ENCODE peak calls at places on chromosome 4, in six cellular contexts. G is brain microvascular endothelial cell; Q is hepatocyte; A is naive thymus-derived CD4-positive, alpha-beta T cell; K is lung; C is endodermal cell. T is an unnamed sample.

GRCh38 chr4:153014460-153014859 is 78.3 kb downstream of the FHDC1 start:
- DNase-seq in G (peak), Q (no peak), A (no peak), K (no peak), C (no peak), T (no peak)

GRCh38 chr4:82780398-82781231 is 18.0 kb downstream of the SCD5 start:
- DNase-seq in G (peak), Q (peak), A (no peak), K (peak), C (peak), T (no peak)

GRCh38 chr4:97558204-97558804 is 585.0 kb downstream of the STPG2 start:
- DNase-seq in G (no peak), Q (no peak), A (no peak), K (no peak), C (peak), T (no peak)

GRCh38 chr4:185928761-185929455 is 116.9 kb upstream of the SORBS2 start:
- DNase-seq in G (no peak), Q (no peak), A (no peak), K (no peak), C (no peak), T (no peak)

GRCh38 chr4:54255881-54256280 is 26.8 kb downstream of the PDGFRA start:
- DNase-seq in G (no peak), Q (no peak), A (no peak), K (no peak), C (no peak), T (no peak)

GRCh38 chr4:58061967-58062366 is 951.8 kb upstream of the IGFBP7 start:
- DNase-seq in G (no peak), Q (no peak), A (no peak), K (no peak), C (no peak), T (no peak)

GRCh38 chr4:114384629-114385028 is 214.0 kb upstream of the UGT8 start:
- DNase-seq in G (peak), Q (peak), A (no peak), K (no peak), C (no peak), T (no peak)

GRCh38 chr4:169147217-169147616 is 123.5 kb downstream of the SH3RF1 start:
- DNase-seq in G (no peak), Q (no peak), A (no peak), K (no peak), C (no peak), T (peak)

GRCh38 chr4:10115657-10116624 is 658 bp downstream of the WDR1 start:
- DNase-seq in G (no peak), Q (peak), A (peak), K (peak), C (peak), T (peak)

DNA sequence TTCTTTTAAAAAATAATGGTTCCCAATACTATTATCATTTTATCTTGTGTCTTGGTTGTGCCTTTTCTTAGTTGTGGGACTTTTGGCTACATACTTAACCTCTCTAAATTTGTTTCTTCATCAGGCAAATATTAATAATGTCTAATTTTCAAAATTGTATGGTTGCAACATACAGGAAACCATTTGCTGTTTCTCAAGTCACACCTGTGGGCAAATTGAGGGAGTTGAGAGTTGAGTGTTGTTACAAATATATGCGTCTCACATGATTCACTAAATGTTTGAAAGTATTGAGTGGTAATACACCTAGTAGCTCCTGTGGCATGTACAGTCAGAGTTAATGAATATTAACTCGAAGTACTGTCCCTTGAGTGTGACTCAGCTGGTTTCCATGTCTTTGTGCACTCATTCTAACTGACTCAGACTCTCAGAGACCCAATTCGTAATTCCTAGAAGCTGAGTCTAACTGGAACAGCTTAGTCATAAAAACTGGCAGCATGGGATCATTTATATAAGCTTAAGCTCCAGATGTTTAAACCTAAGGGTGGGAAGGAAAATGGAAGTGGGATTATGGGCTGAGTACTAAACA is 802.4 kb downstream of the TRIML1 start:
- DNase-seq in G (peak), Q (peak), A (no peak), K (no peak), C (no peak), T (peak)
- H3K27ac ChIP-seq in G (peak), Q (no peak), A (no peak), K (no peak), C (no peak), T (peak)

GRCh38 chr4:142683997-142684396 is 162.1 kb downstream of the INPP4B start:
- DNase-seq in G (no peak), Q (no peak), A (no peak), K (no peak), C (no peak), T (no peak)

GRCh38 chr4:142687547-142688275 is 158.4 kb downstream of the INPP4B start:
- DNase-seq in G (no peak), Q (no peak), A (no peak), K (no peak), C (no peak), T (peak)

GRCh38 chr4:142683503-142683902 is 162.6 kb downstream of the INPP4B start:
- DNase-seq in G (no peak), Q (no peak), A (no peak), K (no peak), C (no peak), T (peak)
- H3K27ac ChIP-seq in G (no peak), Q (no peak), A (no peak), K (no peak), C (no peak), T (no peak)

GRCh38 chr4:140857111-140857510 is 100.9 kb upstream of the TBC1D9 start:
- DNase-seq in G (no peak), Q (no peak), A (no peak), K (no peak), C (no peak), T (peak)
- H3K27ac ChIP-seq in G (no peak), Q (no peak), A (no peak), K (peak), C (no peak), T (peak)

DNA sequence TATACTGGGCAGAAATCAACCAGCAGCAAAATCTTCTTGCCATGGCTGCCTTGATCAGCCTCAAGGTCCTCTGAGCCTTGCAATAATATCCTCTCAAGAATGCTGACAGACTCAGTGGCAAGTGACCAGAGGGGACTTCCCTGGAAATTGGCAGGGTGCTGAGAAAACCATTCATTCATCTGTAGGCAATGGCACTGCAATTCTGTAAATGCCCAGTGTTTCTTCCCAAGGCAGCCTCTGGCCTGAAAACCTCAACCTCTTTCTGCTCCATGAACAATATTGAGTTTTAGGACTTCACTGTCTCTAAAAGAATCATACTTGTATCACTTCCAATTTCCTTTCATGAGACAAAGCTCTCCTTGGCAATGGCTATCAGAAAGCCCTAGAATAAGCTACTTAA is 754.3 kb upstream of the TENM3 start:
- DNase-seq in G (no peak), Q (no peak), A (no peak), K (no peak), C (no peak), T (no peak)
- H3K27ac ChIP-seq in G (no peak), Q (no peak), A (no peak), K (no peak), C (no peak), T (no peak)

GRCh38 chr4:151721466-151721865 is 39.3 kb downstream of the GATB start:
- DNase-seq in G (no peak), Q (no peak), A (no peak), K (no peak), C (no peak), T (no peak)

GRCh38 chr4:151719935-151720334 is 40.9 kb downstream of the GATB start:
- DNase-seq in G (no peak), Q (no peak), A (no peak), K (no peak), C (no peak), T (no peak)

GRCh38 chr4:151717271-151717670 is 43.5 kb downstream of the GATB start:
- DNase-seq in G (no peak), Q (no peak), A (no peak), K (no peak), C (no peak), T (no peak)

GRCh38 chr4:151717909-151718613 is 42.7 kb downstream of the GATB start:
- DNase-seq in G (no peak), Q (no peak), A (no peak), K (no peak), C (no peak), T (no peak)

DNA sequence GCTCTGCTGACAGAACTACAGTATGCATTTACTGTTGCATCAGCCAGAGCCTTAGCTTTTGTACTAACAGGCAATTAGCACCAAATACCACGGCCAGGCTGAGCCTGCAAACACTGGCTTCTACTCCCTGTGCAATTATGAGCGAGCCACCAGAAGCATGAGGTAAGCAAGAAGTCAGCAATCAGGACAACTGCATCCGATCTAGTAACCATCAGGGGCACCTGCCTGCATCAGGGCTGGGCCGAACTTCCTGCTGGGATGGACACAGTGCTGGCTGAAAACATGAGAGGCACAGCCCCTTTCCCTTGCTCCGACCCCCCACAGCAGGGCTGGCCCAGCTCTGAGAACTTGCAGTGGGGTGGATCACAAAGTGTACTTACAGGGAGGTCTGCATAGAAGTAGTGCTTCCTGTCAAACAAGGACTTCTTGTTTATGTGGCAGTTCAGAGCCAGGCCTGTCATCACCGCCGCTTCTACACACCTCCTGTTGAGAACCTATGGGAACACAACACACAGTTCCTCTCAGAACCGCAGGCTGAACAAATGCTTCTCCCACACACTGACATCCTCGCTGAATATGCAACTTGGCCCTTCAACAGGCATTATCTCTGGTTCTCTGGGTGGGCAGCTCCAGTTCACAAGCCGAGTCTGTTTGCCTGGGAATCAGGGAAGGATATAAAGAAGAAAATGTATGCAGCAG is 41.6 kb downstream of the GATB start:
- DNase-seq in G (no peak), Q (no peak), A (no peak), K (no peak), C (no peak), T (no peak)
- H3K27ac ChIP-seq in G (no peak), Q (no peak), A (no peak), K (peak), C (peak), T (no peak)

DNA sequence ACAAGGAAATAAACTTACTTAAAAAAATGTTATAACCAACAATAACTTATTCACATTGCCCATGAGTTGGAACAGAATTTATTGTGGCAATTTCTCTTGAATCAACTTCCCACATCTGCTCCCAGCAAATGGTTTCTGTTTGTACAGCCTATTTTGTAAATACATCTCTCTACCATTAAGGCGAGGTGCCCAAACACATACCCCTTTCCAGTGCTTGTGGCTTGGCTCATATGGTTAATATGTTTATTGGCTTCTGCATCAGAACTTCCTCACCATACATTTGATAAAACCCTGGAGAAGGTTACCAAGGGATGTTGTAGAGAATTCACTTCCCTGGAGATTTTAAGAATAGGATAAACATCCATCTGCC is 207.1 kb downstream of the SOWAHB start:
- DNase-seq in G (no peak), Q (no peak), A (no peak), K (no peak), C (no peak), T (no peak)
- H3K27ac ChIP-seq in G (no peak), Q (peak), A (no peak), K (no peak), C (no peak), T (no peak)

GRCh38 chr4:72860766-72861165 is 208.8 kb downstream of the COX18 start:
- DNase-seq in G (peak), Q (no peak), A (no peak), K (no peak), C (no peak), T (no peak)

GRCh38 chr4:72858328-72858727 is 211.2 kb downstream of the COX18 start:
- DNase-seq in G (peak), Q (peak), A (no peak), K (no peak), C (no peak), T (peak)

GRCh38 chr4:72857216-72857615 is 212.3 kb downstream of the COX18 start:
- DNase-seq in G (no peak), Q (no peak), A (no peak), K (no peak), C (no peak), T (no peak)

GRCh38 chr4:72857787-72858186 is 211.7 kb downstream of the COX18 start:
- DNase-seq in G (no peak), Q (no peak), A (no peak), K (no peak), C (no peak), T (no peak)
- H3K27ac ChIP-seq in G (peak), Q (peak), A (no peak), K (no peak), C (no peak), T (no peak)

DNA sequence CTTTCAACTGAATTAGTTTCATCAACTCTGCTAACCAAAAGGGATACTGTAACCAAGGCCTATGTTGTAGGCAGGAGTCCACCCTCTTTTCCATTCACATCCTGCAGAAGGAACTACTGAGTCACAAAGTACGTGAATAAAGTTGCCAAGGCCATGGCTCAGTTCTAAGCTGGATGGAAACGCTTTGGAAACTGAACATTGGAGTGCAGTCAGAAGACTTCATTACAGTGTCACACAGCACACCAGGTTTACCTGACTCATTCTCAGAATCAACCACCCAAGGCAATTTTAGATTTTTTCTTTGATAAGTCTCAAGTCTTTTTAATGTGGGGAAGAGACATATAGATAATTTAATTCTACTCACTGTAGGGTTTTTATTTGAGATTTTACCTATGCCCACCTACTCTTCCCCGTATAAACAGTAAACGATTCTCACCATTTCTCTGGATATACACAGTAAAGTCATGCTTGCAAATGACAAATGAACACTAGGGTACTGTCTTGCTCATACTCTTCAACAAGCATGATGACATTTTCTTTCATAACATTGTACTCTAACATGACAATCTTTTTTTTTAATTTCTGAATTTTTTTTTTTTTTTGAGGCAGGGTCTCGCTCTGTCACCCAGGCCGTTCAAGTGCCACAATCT is 58.9 kb upstream of the RBM47 start:
- DNase-seq in G (no peak), Q (no peak), A (no peak), K (no peak), C (no peak), T (no peak)
- H3K27ac ChIP-seq in G (no peak), Q (no peak), A (no peak), K (no peak), C (no peak), T (no peak)

DNA sequence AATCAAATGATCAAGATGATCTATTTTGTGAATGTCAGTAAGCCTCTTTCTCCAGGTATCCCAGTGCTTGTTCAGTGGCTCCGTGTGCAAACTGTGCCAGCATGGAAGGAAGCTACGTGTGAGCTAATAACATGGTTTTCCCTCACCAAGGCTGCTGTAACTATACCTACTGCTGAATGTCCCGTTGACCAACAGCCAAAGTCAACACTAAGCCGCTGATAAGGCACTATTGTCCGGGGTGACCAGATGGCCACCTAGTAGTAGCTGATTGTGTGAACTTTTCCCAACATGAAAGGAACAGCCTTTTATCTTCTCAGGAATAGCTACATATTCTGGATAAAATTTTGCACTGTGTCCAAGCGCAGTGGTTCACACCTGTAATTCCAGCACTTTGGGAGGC is 58.0 kb upstream of the ABCG2 start:
- DNase-seq in G (no peak), Q (peak), A (no peak), K (no peak), C (no peak), T (no peak)
- H3K27ac ChIP-seq in G (no peak), Q (no peak), A (no peak), K (no peak), C (no peak), T (no peak)